ENCODE peak calls at places on chromosomes 7 and 10, in seven cellular contexts. F is stimulated activated CD4-positive, alpha-beta T cell treated with anti-CD3 and anti-CD28 coated beads, Interleukin-15, amount 100 ng/mL, for 1 hour; D is adrenal gland; K is iris pigment epithelial cell; O is activated naive CD4-positive, alpha-beta T cell; A is epithelial cell of prostate; U is stimulated activated CD8-positive, alpha-beta memory T cell treated with anti-CD3 and anti-CD28 coated beads, Interleukin-4, amount 100 ng/mL, for 4 hours. L is an unnamed sample.

GRCh38 chr10:70901276-70901878 is 13.0 kb upstream of the PCBD1 start:
- DNase-seq in K (no peak), D (no peak), A (no peak), O (no peak), U (no peak), F (no peak), L (no peak)

GRCh38 chr10:109591631-109592030 is 331.7 kb downstream of the XPNPEP1 start:
- DNase-seq in O (no peak), D (no peak), U (no peak), A (no peak), K (no peak), F (no peak), L (no peak)

GRCh38 chr10:19816420-19817250 is at the start of gene PLXDC2:
- DNase-seq in O (no peak), A (no peak), U (no peak), K (peak), D (peak), F (no peak), L (peak)

GRCh38 chr7:35727571-35727970 is 32.6 kb upstream of the HERPUD2 start:
- DNase-seq in F (no peak), D (no peak), A (peak), O (no peak), U (no peak), K (no peak), L (no peak)

GRCh38 chr10:46560381-46560780 is 3.9 kb upstream of the GPRIN2 start:
- DNase-seq in F (no peak), U (no peak), K (no peak), D (no peak), O (no peak), A (no peak), L (peak)

GRCh38 chr10:118692911-118693310 is 61.9 kb downstream of the CACUL1 start:
- DNase-seq in U (no peak), O (no peak), K (peak), D (no peak), A (no peak), F (no peak), L (no peak)

GRCh38 chr10:119728172-119728800 is 2.4 kb downstream of the INPP5F start:
- DNase-seq in O (no peak), D (no peak), K (no peak), F (no peak), A (no peak), U (no peak), L (no peak)

GRCh38 chr10:128161031-128161430 is 34.8 kb upstream of the MKI67 start:
- DNase-seq in F (no peak), K (no peak), A (no peak), U (no peak), D (no peak), O (no peak), L (no peak)

GRCh38 chr10:132464256-132465192 is 67.5 kb downstream of the PWWP2B start:
- DNase-seq in K (no peak), O (no peak), U (no peak), A (no peak), F (no peak), D (peak), L (no peak)

GRCh38 chr10:2929457-2929856 is 137.9 kb upstream of the PFKP start:
- DNase-seq in O (no peak), K (no peak), F (no peak), D (no peak), A (no peak), U (no peak), L (no peak)

GRCh38 chr10:7551289-7551688 is 115.5 kb downstream of the ITIH5 start:
- DNase-seq in D (no peak), K (no peak), O (no peak), U (no peak), A (no peak), F (no peak), L (no peak)

GRCh38 chr10:46525177-46525823 is 31.2 kb downstream of the GPRIN2 start:
- DNase-seq in A (no peak), U (no peak), D (no peak), O (no peak), F (no peak), K (peak), L (no peak)

GRCh38 chr10:86102446-86102845 is 264.1 kb downstream of the GRID1 start:
- DNase-seq in U (no peak), A (no peak), K (no peak), O (no peak), F (no peak), D (no peak), L (no peak)

GRCh38 chr7:120332433-120332832 is 59.5 kb downstream of the KCND2 start:
- DNase-seq in F (no peak), K (no peak), A (no peak), U (no peak), O (no peak), D (no peak), L (no peak)

GRCh38 chr10:18136056-18136916 is 3.9 kb upstream of the CACNB2 start:
- DNase-seq in A (no peak), O (no peak), F (no peak), D (no peak), K (no peak), U (no peak), L (no peak)

GRCh38 chr7:46468753-46469356 is 547.8 kb upstream of the IGFBP3 start:
- DNase-seq in F (no peak), U (no peak), O (no peak), D (no peak), K (peak), A (no peak), L (peak)

GRCh38 chr7:127850195-127850594 is 181.0 kb downstream of the LRRC4 start:
- DNase-seq in A (no peak), D (no peak), U (no peak), O (no peak), K (no peak), F (no peak), L (no peak)

GRCh38 chr7:92614586-92615237 is 24.5 kb upstream of the FAM133B start:
- DNase-seq in D (peak), F (no peak), A (no peak), U (no peak), K (peak), O (no peak), L (peak)

L was measured in WERI-Rb-1.